ENCODE peak calls at places on chromosomes 1 and 21, in four cellular contexts. V is right atrium auricular region, P is AG09319, C is progenitor cell of endocrine pancreas. W is an unnamed sample.

GRCh38 chr1:109617291-109617801 is 2.1 kb downstream of the GNAT2 start:
- DNase-seq in V (no peak), P (peak; percentile 60), C (no peak), W (peak; percentile 77)

GRCh38 chr1:82899017-82899416 is 1098.3 kb downstream of the ADGRL2 start:
- DNase-seq in V (no peak), P (no peak), C (no peak), W (no peak)

GRCh38 chr21:45081636-45082035 is 7.3 kb downstream of the ADARB1 start:
- DNase-seq in V (no peak), P (no peak), C (no peak), W (no peak)

GRCh38 chr21:32096411-32096810 is 182.4 kb downstream of the MIS18A start:
- DNase-seq in V (no peak), P (no peak), C (no peak), W (no peak)

GRCh38 chr1:2934642-2935081 is 86.6 kb upstream of the ACTRT2 start:
- DNase-seq in V (no peak), P (no peak), C (no peak), W (no peak)

GRCh38 chr1:59827055-59827643 is 12.4 kb downstream of the HOOK1 start:
- DNase-seq in V (no peak), P (no peak), C (no peak), W (no peak)

GRCh38 chr1:147853391-147853790 is 49.2 kb upstream of the GJA8 start:
- DNase-seq in V (no peak), P (no peak), C (no peak), W (peak; percentile 35)

GRCh38 chr1:218403300-218403699 is 58.2 kb downstream of the TGFB2 start:
- DNase-seq in V (no peak), P (no peak), C (no peak), W (no peak)

GRCh38 chr1:89978763-89979162 is 16.1 kb upstream of the ZNF326 start:
- DNase-seq in V (no peak), P (no peak), C (no peak), W (no peak)

GRCh38 chr1:171902527-171902926 is 61.2 kb downstream of the DNM3 start:
- DNase-seq in V (no peak), P (no peak), C (no peak), W (no peak)

GRCh38 chr1:217944550-217944949 is 313.4 kb downstream of the SPATA17 start:
- DNase-seq in V (no peak), P (no peak), C (no peak), W (no peak)

GRCh38 chr1:241177665-241178064 is 179.3 kb downstream of the RGS7 start:
- DNase-seq in V (no peak), P (no peak), C (no peak), W (no peak)

GRCh38 chr1:46394108-46394871 is at the start of gene FAAH:
- DNase-seq in V (no peak), P (no peak), C (peak; percentile 58), W (no peak)

GRCh38 chr1:246506440-246506784 is 667 bp downstream of the SMYD3 start:
- DNase-seq in V (no peak), P (no peak), C (no peak), W (no peak)

GRCh38 chr1:237152506-237153335 is 110.7 kb downstream of the RYR2 start:
- DNase-seq in V (no peak), P (no peak), C (no peak), W (no peak)

GRCh38 chr1:23416964-23417363 is 7.6 kb downstream of the TCEA3 start:
- DNase-seq in V (no peak), P (no peak), C (no peak), W (no peak)

DNA sequence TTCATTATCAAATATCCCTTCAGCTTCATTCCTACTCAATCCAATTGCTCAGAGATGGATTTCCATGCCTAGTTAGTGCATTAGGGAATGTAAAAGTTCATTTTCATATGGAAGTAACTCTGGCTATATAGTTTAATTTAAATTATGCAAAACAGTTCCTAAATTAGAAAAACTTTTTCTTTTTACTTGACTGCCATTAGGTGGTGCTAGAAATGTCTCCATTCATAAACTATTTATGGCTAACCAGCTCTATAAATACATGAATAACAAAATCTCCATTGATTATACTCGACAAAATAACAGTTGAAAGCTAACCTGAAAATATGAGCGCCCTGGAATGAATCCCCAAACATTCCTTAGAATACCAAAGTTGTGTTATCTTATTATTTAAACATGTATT is 311.4 kb downstream of the USH2A start:
- DNase-seq in V (no peak), P (no peak), C (no peak), W (no peak)
- TF ChIP-seq CTCF in V (no peak), P (peak; percentile 27), C (no peak), W (peak; percentile 12)

DNA sequence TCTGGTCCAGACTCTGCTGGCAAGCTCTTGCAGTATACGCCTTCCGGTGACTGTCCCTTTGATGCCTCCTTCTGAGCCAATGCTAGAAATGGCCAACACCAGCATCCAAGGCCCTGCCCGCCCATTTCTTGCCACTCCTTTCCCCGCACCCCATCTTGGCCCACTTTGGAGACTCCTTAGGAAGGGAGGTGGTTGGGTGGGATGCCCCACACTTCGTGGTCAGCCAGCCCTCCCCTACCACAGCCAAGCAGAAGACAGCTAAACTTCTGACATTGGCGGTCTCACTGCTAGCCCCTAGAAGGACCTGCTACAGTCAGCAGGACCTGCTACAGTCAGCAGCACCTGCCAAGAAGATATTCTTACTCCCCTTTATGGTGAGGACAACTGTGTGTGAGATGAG is 73.5 kb upstream of the CLDN14 start:
- DNase-seq in V (peak; percentile 48), P (no peak), C (no peak), W (no peak)
- TF ChIP-seq CTCF in V (no peak), P (no peak), C (no peak), W (no peak)

GRCh38 chr1:26384076-26384475 is 11.5 kb upstream of the ZNF683 start:
- DNase-seq in V (no peak), P (no peak), C (no peak), W (no peak)

GRCh38 chr1:26391450-26391849 is 18.9 kb upstream of the ZNF683 start:
- DNase-seq in V (no peak), P (no peak), C (no peak), W (no peak)

GRCh38 chr1:26387447-26387846 is 14.9 kb upstream of the ZNF683 start:
- DNase-seq in V (no peak), P (no peak), C (no peak), W (no peak)

GRCh38 chr1:26388791-26389445 is 16.4 kb upstream of the ZNF683 start:
- DNase-seq in V (no peak), P (no peak), C (no peak), W (no peak)

DNA sequence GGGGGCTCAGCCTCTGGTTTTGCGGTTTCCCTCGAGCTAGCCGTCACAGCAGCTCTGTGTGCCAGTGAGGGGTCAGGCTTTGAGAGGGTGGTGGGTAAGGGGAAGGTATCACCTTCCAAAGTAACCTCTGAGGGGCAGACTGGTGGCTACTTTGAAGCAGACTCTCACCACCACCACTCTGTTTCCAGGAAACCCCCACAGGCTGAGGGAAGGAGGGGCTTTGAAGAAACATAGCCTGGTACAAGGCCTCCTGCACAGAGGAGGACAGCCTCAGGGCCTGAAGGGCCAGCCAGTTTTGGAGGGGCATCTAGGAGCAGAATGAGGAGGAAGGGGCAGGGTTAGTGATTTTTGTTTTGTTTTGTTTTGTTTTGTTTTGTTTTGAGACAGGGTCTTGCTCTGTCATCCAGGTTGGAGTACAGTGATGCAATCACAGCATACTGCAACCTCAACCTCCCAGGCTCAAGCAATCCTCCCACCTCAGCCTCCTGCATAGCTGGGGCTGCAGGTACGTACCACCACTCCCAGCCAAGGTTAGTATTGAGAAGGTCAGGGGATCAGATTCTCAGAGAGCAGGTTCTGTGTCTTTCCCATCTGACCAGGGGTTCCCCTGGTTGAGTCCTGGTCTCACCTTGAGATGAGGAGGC is 17.2 kb upstream of the ZNF683 start:
- DNase-seq in V (no peak), P (no peak), C (no peak), W (no peak)
- TF ChIP-seq CTCF in V (no peak), P (no peak), C (no peak), W (no peak)

GRCh38 chr1:94926915-94927404 is at the start of gene CNN3:
- DNase-seq in V (peak; percentile 90), P (peak; percentile 79), C (peak; percentile 93), W (no peak)
- TF ChIP-seq CTCF in V (no peak), P (no peak), C (no peak), W (peak; percentile 20)

GRCh38 chr1:155273134-155273982 is at the start of gene CLK2:
- DNase-seq in V (peak; percentile 94), P (peak; percentile 69), C (peak; percentile 90), W (peak; percentile 76)

GRCh38 chr1:155278689-155279160 is 1.5 kb downstream of the HCN3 start:
- DNase-seq in V (no peak), P (no peak), C (no peak), W (no peak)

GRCh38 chr1:155277070-155277895 is at the start of gene HCN3:
- DNase-seq in V (peak; percentile 97), P (peak; percentile 87), C (peak; percentile 98), W (peak; percentile 75)

GRCh38 chr1:155282488-155283086 is 5.3 kb downstream of the HCN3 start:
- DNase-seq in V (no peak), P (no peak), C (no peak), W (no peak)

GRCh38 chr1:155277896-155278688 is 829 bp downstream of the HCN3 start:
- DNase-seq in V (no peak), P (no peak), C (peak; percentile 81), W (no peak)
- TF ChIP-seq CTCF in V (no peak), P (peak; percentile 20), C (peak; percentile 52), W (peak; percentile 31)

GRCh38 chr1:12594966-12595838 is 22.8 kb downstream of the DHRS3 start:
- DNase-seq in V (peak; percentile 79), P (no peak), C (peak; percentile 53), W (peak; percentile 43)

GRCh38 chr1:12592496-12592895 is 25.5 kb downstream of the DHRS3 start:
- DNase-seq in V (no peak), P (no peak), C (no peak), W (no peak)

GRCh38 chr1:12595839-12596821 is 21.9 kb downstream of the DHRS3 start:
- DNase-seq in V (peak; percentile 96), P (peak; percentile 97), C (peak; percentile 77), W (peak; percentile 85)

GRCh38 chr1:12593621-12594066 is 24.4 kb downstream of the DHRS3 start:
- DNase-seq in V (peak; percentile 88), P (no peak), C (no peak), W (no peak)

DNA sequence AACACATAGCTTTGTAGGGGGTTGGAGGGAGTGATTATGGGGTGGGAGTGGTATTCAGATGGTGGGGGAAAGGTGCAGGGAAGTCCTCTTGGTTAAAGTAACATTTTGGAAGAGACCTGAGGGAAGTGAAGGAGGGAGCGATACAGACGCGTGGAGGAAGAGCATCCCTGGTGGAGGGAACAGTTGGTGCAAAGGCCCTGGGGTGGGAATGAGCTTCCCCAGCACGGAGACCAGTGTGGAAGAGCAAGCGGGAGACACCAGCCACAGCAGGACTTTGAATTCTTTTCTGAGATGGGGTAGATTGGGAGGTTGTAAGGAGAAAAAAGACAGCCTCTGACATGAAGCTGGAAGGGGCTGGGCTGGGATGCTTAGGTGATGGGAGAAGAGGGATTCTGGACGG is 23.5 kb downstream of the DHRS3 start:
- DNase-seq in V (no peak), P (no peak), C (no peak), W (no peak)
- TF ChIP-seq CTCF in V (no peak), P (no peak), C (no peak), W (no peak)

GRCh38 chr1:94011129-94011528 is 101.9 kb upstream of the GCLM start:
- DNase-seq in V (no peak), P (no peak), C (no peak), W (no peak)
- TF ChIP-seq CTCF in V (no peak), P (no peak), C (no peak), W (no peak)

W was measured in kidney epithelial cell.